ENCODE peak calls at places on chromosomes 1 and 21, in eight cellular contexts. One of them, this sample, is unnamed.
A peak's percentile ranks its signal among the peaks of the same experiment; 100 is the strongest.

GRCh38 chr21:36701912-36702621 is 3.2 kb downstream of the SIM2 start:
- DNase-seq in BJ: no peak
- DNase-seq in GM23338: peak; percentile 60
- DNase-seq in omental fat pad: no peak
- DNase-seq in fibroblast of lung: no peak
- DNase-seq in uterus: no peak
- DNase-seq in cardiac muscle cell: no peak
- DNase-seq in coronary artery: no peak
- DNase-seq in this sample: peak; percentile 29

GRCh38 chr1:21294266-21295058 is 4.2 kb upstream of the ECE1 start:
- DNase-seq in BJ: no peak
- DNase-seq in GM23338: no peak
- DNase-seq in omental fat pad: no peak
- DNase-seq in fibroblast of lung: peak; percentile 31
- DNase-seq in uterus: no peak
- DNase-seq in cardiac muscle cell: no peak
- DNase-seq in coronary artery: peak; percentile 74
- DNase-seq in this sample: peak; percentile 36

GRCh38 chr1:183975651-183976050 is 61.9 kb downstream of the COLGALT2 start:
- DNase-seq in BJ: no peak
- DNase-seq in GM23338: no peak
- DNase-seq in omental fat pad: no peak
- DNase-seq in fibroblast of lung: no peak
- DNase-seq in uterus: no peak
- DNase-seq in cardiac muscle cell: no peak
- DNase-seq in coronary artery: no peak
- DNase-seq in this sample: no peak

GRCh38 chr21:43832158-43832550 is 32.9 kb upstream of the AGPAT3 start:
- DNase-seq in BJ: no peak
- DNase-seq in GM23338: no peak
- DNase-seq in omental fat pad: no peak
- DNase-seq in fibroblast of lung: no peak
- DNase-seq in uterus: no peak
- DNase-seq in cardiac muscle cell: no peak
- DNase-seq in coronary artery: no peak
- DNase-seq in this sample: no peak

GRCh38 chr1:1141244-1141910 is 25.5 kb upstream of the C1orf159 start:
- DNase-seq in BJ: no peak
- DNase-seq in GM23338: no peak
- DNase-seq in omental fat pad: no peak
- DNase-seq in fibroblast of lung: no peak
- DNase-seq in uterus: no peak
- DNase-seq in cardiac muscle cell: no peak
- DNase-seq in coronary artery: no peak
- DNase-seq in this sample: no peak

GRCh38 chr1:182315157-182315556 is 76.4 kb downstream of the GLUL start:
- DNase-seq in BJ: no peak
- DNase-seq in GM23338: no peak
- DNase-seq in omental fat pad: no peak
- DNase-seq in fibroblast of lung: no peak
- DNase-seq in uterus: no peak
- DNase-seq in cardiac muscle cell: no peak
- DNase-seq in coronary artery: no peak
- DNase-seq in this sample: no peak

GRCh38 chr1:169484107-169484506 is 1.6 kb downstream of the SLC19A2 start:
- DNase-seq in BJ: no peak
- DNase-seq in GM23338: peak; percentile 35
- DNase-seq in omental fat pad: no peak
- DNase-seq in fibroblast of lung: no peak
- DNase-seq in uterus: no peak
- DNase-seq in cardiac muscle cell: no peak
- DNase-seq in coronary artery: no peak
- DNase-seq in this sample: peak; percentile 50

GRCh38 chr21:27580276-27580675 is 613.4 kb upstream of the ADAMTS5 start:
- DNase-seq in BJ: no peak
- DNase-seq in GM23338: no peak
- DNase-seq in omental fat pad: no peak
- DNase-seq in fibroblast of lung: peak; percentile 63
- DNase-seq in uterus: no peak
- DNase-seq in cardiac muscle cell: no peak
- DNase-seq in coronary artery: no peak
- DNase-seq in this sample: no peak

GRCh38 chr1:159880435-159880834 is 18.0 kb upstream of the VSIG8 start:
- DNase-seq in BJ: no peak
- DNase-seq in GM23338: no peak
- DNase-seq in omental fat pad: no peak
- DNase-seq in fibroblast of lung: no peak
- DNase-seq in uterus: no peak
- DNase-seq in cardiac muscle cell: peak; percentile 7
- DNase-seq in coronary artery: no peak
- DNase-seq in this sample: no peak

GRCh38 chr1:221768444-221769066 is 26.7 kb upstream of the DUSP10 start:
- DNase-seq in BJ: no peak
- DNase-seq in GM23338: no peak
- DNase-seq in omental fat pad: no peak
- DNase-seq in fibroblast of lung: no peak
- DNase-seq in uterus: no peak
- DNase-seq in cardiac muscle cell: peak; percentile 29
- DNase-seq in coronary artery: no peak
- DNase-seq in this sample: peak; percentile 30
- TF ChIP-seq CTCF in BJ: no peak
- TF ChIP-seq CTCF in GM23338: no peak
- TF ChIP-seq CTCF in omental fat pad: no peak
- TF ChIP-seq CTCF in fibroblast of lung: no peak
- TF ChIP-seq CTCF in uterus: no peak
- TF ChIP-seq CTCF in cardiac muscle cell: peak; percentile 13
- TF ChIP-seq CTCF in coronary artery: no peak
- TF ChIP-seq CTCF in this sample: no peak

GRCh38 chr1:48450505-48450904 is 21.5 kb downstream of the SPATA6 start:
- DNase-seq in BJ: no peak
- DNase-seq in GM23338: no peak
- DNase-seq in omental fat pad: no peak
- DNase-seq in fibroblast of lung: no peak
- DNase-seq in uterus: no peak
- DNase-seq in cardiac muscle cell: peak; percentile 10
- DNase-seq in coronary artery: no peak
- DNase-seq in this sample: peak; percentile 4
- TF ChIP-seq CTCF in BJ: peak; percentile 20
- TF ChIP-seq CTCF in GM23338: no peak
- TF ChIP-seq CTCF in omental fat pad: no peak
- TF ChIP-seq CTCF in fibroblast of lung: peak; percentile 12
- TF ChIP-seq CTCF in uterus: no peak
- TF ChIP-seq CTCF in cardiac muscle cell: peak; percentile 26
- TF ChIP-seq CTCF in coronary artery: no peak
- TF ChIP-seq CTCF in this sample: no peak

GRCh38 chr1:86832409-86832808 is 81.5 kb downstream of the SELENOF start:
- DNase-seq in BJ: no peak
- DNase-seq in GM23338: no peak
- DNase-seq in omental fat pad: no peak
- DNase-seq in fibroblast of lung: no peak
- DNase-seq in uterus: no peak
- DNase-seq in cardiac muscle cell: no peak
- DNase-seq in coronary artery: no peak
- DNase-seq in this sample: no peak

GRCh38 chr1:86828024-86828423 is 85.9 kb downstream of the SELENOF start:
- DNase-seq in BJ: no peak
- DNase-seq in GM23338: no peak
- DNase-seq in omental fat pad: no peak
- DNase-seq in fibroblast of lung: no peak
- DNase-seq in uterus: no peak
- DNase-seq in cardiac muscle cell: no peak
- DNase-seq in coronary artery: no peak
- DNase-seq in this sample: peak; percentile 9

GRCh38 chr1:86833461-86834215 is 80.3 kb downstream of the SELENOF start:
- DNase-seq in BJ: peak; percentile 26
- DNase-seq in GM23338: peak; percentile 97
- DNase-seq in omental fat pad: peak; percentile 33
- DNase-seq in fibroblast of lung: peak; percentile 79
- DNase-seq in uterus: peak; percentile 66
- DNase-seq in cardiac muscle cell: peak; percentile 94
- DNase-seq in coronary artery: peak; percentile 72
- DNase-seq in this sample: peak; percentile 91
- TF ChIP-seq CTCF in BJ: peak; percentile 57
- TF ChIP-seq CTCF in GM23338: peak; percentile 90
- TF ChIP-seq CTCF in omental fat pad: no peak
- TF ChIP-seq CTCF in fibroblast of lung: peak; percentile 51
- TF ChIP-seq CTCF in uterus: peak; percentile 64
- TF ChIP-seq CTCF in cardiac muscle cell: peak; percentile 56
- TF ChIP-seq CTCF in coronary artery: peak; percentile 54
- TF ChIP-seq CTCF in this sample: peak; percentile 51

DNA sequence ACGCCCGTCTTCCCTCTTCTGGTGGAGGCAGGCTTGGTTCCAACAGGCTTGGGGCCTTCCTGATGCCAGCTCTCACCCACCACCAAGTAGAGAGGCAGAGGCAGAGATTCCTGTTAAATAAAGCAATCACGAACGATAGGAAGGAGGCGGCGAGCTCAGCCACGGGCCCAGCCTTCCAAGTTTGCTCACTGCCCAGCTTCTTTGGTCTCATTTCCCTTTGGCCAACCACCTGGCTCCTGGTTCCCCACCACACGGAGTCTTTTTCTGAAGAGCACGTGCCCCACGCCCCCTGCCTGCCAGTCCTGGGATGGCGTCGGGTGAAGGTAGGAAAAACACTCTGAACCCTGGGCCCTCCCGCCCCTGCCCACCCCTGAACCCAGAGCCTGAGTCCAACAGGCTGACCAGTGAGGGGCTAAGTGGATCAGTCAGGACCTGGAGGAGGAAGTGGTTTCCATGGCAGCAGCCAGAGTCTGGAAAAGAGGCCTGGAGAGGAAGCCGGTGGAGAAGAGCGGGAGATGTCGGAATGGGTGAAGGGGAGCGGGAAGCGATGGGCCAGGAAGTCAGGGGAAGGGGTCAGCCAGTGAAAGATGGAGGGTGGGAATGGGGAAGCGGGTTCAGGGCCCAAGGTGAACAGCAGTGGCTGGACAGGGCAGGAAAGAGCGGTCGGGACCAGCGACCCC is 158.2 kb upstream of the KLHDC7A start:
- DNase-seq in BJ: no peak
- DNase-seq in GM23338: peak; percentile 85
- DNase-seq in omental fat pad: no peak
- DNase-seq in fibroblast of lung: no peak
- DNase-seq in uterus: no peak
- DNase-seq in cardiac muscle cell: no peak
- DNase-seq in coronary artery: no peak
- DNase-seq in this sample: no peak
- TF ChIP-seq CTCF in BJ: no peak
- TF ChIP-seq CTCF in GM23338: peak; percentile 75
- TF ChIP-seq CTCF in omental fat pad: no peak
- TF ChIP-seq CTCF in fibroblast of lung: no peak
- TF ChIP-seq CTCF in uterus: no peak
- TF ChIP-seq CTCF in cardiac muscle cell: no peak
- TF ChIP-seq CTCF in coronary artery: no peak
- TF ChIP-seq CTCF in this sample: no peak

GRCh38 chr1:89149229-89149628 is 23.3 kb upstream of the GBP2 start:
- DNase-seq in BJ: no peak
- DNase-seq in GM23338: peak; percentile 52
- DNase-seq in omental fat pad: no peak
- DNase-seq in fibroblast of lung: peak; percentile 21
- DNase-seq in uterus: peak; percentile 37
- DNase-seq in cardiac muscle cell: peak; percentile 57
- DNase-seq in coronary artery: no peak
- DNase-seq in this sample: no peak
- TF ChIP-seq CTCF in BJ: peak; percentile 48
- TF ChIP-seq CTCF in GM23338: peak; percentile 53
- TF ChIP-seq CTCF in omental fat pad: no peak
- TF ChIP-seq CTCF in fibroblast of lung: peak; percentile 44
- TF ChIP-seq CTCF in uterus: peak; percentile 28
- TF ChIP-seq CTCF in cardiac muscle cell: peak; percentile 40
- TF ChIP-seq CTCF in coronary artery: no peak
- TF ChIP-seq CTCF in this sample: no peak

GRCh38 chr1:19096036-19096833 is 113.8 kb downstream of the UBR4 start:
- DNase-seq in BJ: no peak
- DNase-seq in GM23338: peak; percentile 22
- DNase-seq in omental fat pad: no peak
- DNase-seq in fibroblast of lung: peak; percentile 21
- DNase-seq in uterus: no peak
- DNase-seq in cardiac muscle cell: peak; percentile 36
- DNase-seq in coronary artery: no peak
- DNase-seq in this sample: peak; percentile 55
- TF ChIP-seq CTCF in BJ: peak; percentile 46
- TF ChIP-seq CTCF in GM23338: peak; percentile 56
- TF ChIP-seq CTCF in omental fat pad: no peak
- TF ChIP-seq CTCF in fibroblast of lung: peak; percentile 19
- TF ChIP-seq CTCF in uterus: peak; percentile 45
- TF ChIP-seq CTCF in cardiac muscle cell: peak; percentile 45
- TF ChIP-seq CTCF in coronary artery: peak; percentile 43
- TF ChIP-seq CTCF in this sample: peak; percentile 57

DNA sequence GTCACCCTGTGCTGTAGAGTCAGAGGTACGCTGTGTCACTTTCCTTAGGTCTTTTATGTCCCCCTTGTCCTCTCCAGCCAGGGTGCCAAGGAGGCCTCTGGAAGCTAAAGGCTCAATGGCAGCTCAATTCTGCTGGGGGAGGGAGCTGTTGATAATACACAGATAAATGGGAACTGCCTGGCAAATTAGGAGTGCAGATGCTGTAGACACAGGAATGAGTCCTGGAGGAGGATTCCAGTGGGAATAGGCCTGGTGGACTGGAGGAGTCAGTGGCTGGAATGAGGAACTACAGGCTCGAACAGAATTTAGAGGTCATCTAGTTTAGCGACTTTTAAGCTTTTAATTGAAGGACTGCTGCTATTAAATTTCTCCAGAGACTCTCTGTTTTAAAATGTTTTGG is 9.2 kb upstream of the IL19 start:
- DNase-seq in BJ: no peak
- DNase-seq in GM23338: peak; percentile 48
- DNase-seq in omental fat pad: no peak
- DNase-seq in fibroblast of lung: no peak
- DNase-seq in uterus: no peak
- DNase-seq in cardiac muscle cell: peak; percentile 47
- DNase-seq in coronary artery: no peak
- DNase-seq in this sample: no peak
- TF ChIP-seq CTCF in BJ: peak; percentile 38
- TF ChIP-seq CTCF in GM23338: no peak
- TF ChIP-seq CTCF in omental fat pad: no peak
- TF ChIP-seq CTCF in fibroblast of lung: peak; percentile 28
- TF ChIP-seq CTCF in uterus: no peak
- TF ChIP-seq CTCF in cardiac muscle cell: peak; percentile 38
- TF ChIP-seq CTCF in coronary artery: no peak
- TF ChIP-seq CTCF in this sample: no peak

GRCh38 chr1:88800382-88801051 is 90.8 kb downstream of the GTF2B start:
- DNase-seq in BJ: no peak
- DNase-seq in GM23338: peak; percentile 60
- DNase-seq in omental fat pad: no peak
- DNase-seq in fibroblast of lung: peak; percentile 15
- DNase-seq in uterus: no peak
- DNase-seq in cardiac muscle cell: peak; percentile 50
- DNase-seq in coronary artery: no peak
- DNase-seq in this sample: peak; percentile 55
- TF ChIP-seq CTCF in BJ: peak; percentile 46
- TF ChIP-seq CTCF in GM23338: peak; percentile 66
- TF ChIP-seq CTCF in omental fat pad: no peak
- TF ChIP-seq CTCF in fibroblast of lung: peak; percentile 26
- TF ChIP-seq CTCF in uterus: peak; percentile 25
- TF ChIP-seq CTCF in cardiac muscle cell: peak; percentile 65
- TF ChIP-seq CTCF in coronary artery: peak; percentile 26
- TF ChIP-seq CTCF in this sample: peak; percentile 40